ENCODE peak calls at places on chromosomes 16 and 17, in five cellular contexts. Z is body of pancreas; C is Peyer's patch; T is CD8-positive, alpha-beta T cell; Q is transverse colon. B is an unnamed sample.

GRCh38 chr16:661184-661821 is 6.6 kb upstream of the RHOT2 start:
- DNase-seq in Q (no peak), Z (peak; percentile 42), T (no peak), C (no peak), B (no peak)

GRCh38 chr17:57776366-57776765 is 31.3 kb upstream of the CCDC182 start:
- DNase-seq in T (no peak), Z (no peak), Q (no peak), C (no peak), B (no peak)

GRCh38 chr16:81548901-81549546 is 104.4 kb downstream of the CMIP start:
- DNase-seq in Z (peak; percentile 78), C (peak; percentile 81), Q (peak; percentile 55), T (no peak), B (peak; percentile 84)

GRCh38 chr17:80892900-80893603 is 98.6 kb upstream of the CHMP6 start:
- DNase-seq in Z (no peak), C (no peak), T (no peak), Q (no peak), B (no peak)

GRCh38 chr16:15487336-15488284 is 53.2 kb downstream of the BMERB1 start:
- DNase-seq in T (no peak), Z (no peak), Q (no peak), C (no peak), B (no peak)

GRCh38 chr17:28928061-28928460 is 23.3 kb downstream of the PHF12 start:
- DNase-seq in Z (no peak), Q (no peak), T (no peak), C (no peak), B (no peak)

GRCh38 chr17:68792042-68792685 is 163.0 kb downstream of the ABCA8 start:
- DNase-seq in T (no peak), Z (no peak), C (no peak), Q (no peak), B (no peak)

GRCh38 chr16:86029131-86029741 is 130.3 kb downstream of the IRF8 start:
- DNase-seq in Q (peak; percentile 36), C (peak; percentile 66), T (no peak), Z (no peak), B (no peak)

GRCh38 chr16:53153130-53153529 is 98.3 kb downstream of the CHD9 start:
- DNase-seq in T (no peak), Q (no peak), Z (no peak), C (no peak), B (no peak)

GRCh38 chr17:47223460-47223859 is 14.3 kb downstream of the MYL4 start:
- DNase-seq in Z (no peak), T (no peak), C (no peak), Q (no peak), B (no peak)

GRCh38 chr16:13441675-13442074 is 478.3 kb upstream of the ERCC4 start:
- DNase-seq in C (no peak), Z (no peak), T (no peak), Q (no peak), B (no peak)

GRCh38 chr16:56246051-56246817 is 54.9 kb downstream of the GNAO1 start:
- DNase-seq in Q (no peak), C (no peak), T (no peak), Z (no peak), B (peak; percentile 74)

GRCh38 chr17:71203953-71204352 is 916.9 kb upstream of the SOX9 start:
- DNase-seq in T (no peak), Q (no peak), Z (no peak), C (no peak), B (no peak)
- H3K27ac ChIP-seq in T (no peak overlapping the region), Q (no peak overlapping the region), Z (no peak overlapping the region), C (no peak overlapping the region), B (no peak overlapping the region)

DNA sequence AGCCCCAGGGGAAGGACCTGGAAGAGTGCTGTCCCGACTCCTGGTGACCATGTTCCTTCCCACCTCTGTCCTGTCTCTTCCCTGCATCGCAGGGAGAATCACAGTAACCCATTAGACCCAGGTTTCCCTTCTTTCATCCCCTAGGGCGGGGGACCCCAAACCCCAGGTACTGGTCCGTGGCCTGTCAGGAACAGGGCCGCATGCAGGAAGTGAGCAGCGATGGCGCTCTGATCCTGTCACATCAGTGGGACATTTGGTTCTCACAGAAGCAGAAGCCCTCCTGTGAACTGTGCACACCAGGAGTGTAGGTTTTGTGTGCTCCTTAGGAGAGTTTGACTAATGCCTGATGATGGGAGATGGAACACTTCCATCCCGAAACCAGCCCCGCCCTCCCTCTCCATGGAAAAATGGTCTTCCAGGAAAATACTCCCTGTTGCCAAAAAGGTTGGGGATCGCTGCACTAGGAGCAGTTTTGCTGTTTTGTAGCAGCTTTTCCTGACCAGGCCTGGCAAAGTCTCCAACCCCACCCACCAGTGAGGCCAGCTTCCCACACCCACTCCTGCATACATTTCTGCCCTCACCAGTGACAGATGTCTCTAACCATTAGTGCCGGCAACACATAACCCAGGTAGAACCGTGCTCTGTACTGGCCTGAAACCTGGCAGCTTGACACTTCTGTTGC is 10.5 kb downstream of the MNT start:
- DNase-seq in Z (no peak), T (no peak), C (no peak), Q (no peak), B (no peak)
- TF ChIP-seq CTCF in Z (no peak), T (no peak), C (no peak), Q (no peak), B (no peak)

GRCh38 chr17:70136131-70136530 is 33.2 kb upstream of the KCNJ2 start:
- DNase-seq in Q (no peak), Z (no peak), T (no peak), C (no peak), B (no peak)
- H3K27ac ChIP-seq in Q (no peak overlapping the region), Z (peak overlapping the region; percentile 76), T (no peak overlapping the region), C (no peak overlapping the region), B (no peak overlapping the region)

DNA sequence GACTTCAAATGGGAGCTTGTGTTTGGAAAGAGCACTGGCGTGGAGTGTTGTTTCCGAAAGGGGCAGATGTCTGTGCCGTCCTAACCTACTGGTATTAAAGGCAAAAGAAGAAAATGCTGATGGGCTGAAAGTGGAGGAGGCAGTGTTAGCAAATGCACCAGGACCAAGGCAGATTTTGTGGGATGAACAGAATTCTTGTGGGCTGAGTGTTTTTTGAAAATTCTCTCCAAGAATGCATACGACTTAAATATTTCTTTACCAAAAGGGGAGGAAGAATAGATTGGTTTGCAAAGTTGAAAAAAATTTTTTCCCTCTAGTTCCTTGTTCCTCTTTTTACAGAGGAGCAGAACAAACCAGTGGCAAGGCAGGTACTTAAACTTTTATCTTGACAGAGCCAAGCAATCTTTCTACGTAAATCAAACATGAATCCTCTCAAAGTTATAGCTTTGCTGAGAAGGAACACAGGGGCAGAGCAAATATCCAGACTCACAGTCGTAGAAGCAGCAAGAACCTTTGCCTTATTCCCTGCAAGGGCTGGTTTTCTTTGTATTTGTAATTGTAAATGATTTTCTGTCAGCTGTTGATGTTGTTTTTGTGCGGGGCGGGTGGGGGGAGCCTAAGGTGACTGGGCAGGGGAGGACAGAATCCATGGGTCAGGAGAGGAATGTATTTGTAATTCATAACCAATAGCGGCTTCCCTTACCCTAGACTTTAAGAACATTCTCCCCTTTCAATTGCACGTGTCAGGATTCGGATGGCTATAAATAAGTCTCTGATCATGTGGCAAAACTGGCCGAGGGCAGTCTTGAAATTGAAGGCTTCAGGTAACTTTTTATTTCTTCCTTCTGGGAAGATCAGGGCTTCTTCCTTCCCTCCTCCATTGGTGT is 16.6 kb downstream of the MARCHF10 start:
- DNase-seq in Z (no peak), Q (no peak), T (no peak), C (no peak), B (no peak)
- TF ChIP-seq CTCF in Z (no peak), Q (no peak), T (no peak), C (no peak), B (no peak)

GRCh38 chr17:82930924-82931695 is 91.3 kb upstream of the ZNF750 start:
- DNase-seq in Q (peak; percentile 4), T (no peak), Z (no peak), C (peak; percentile 42), B (peak; percentile 44)
- H3K27ac ChIP-seq in Q (no peak overlapping the region), T (no peak overlapping the region), Z (no peak overlapping the region), C (no peak overlapping the region), B (no peak overlapping the region)

GRCh38 chr16:79076039-79076767 is 524.3 kb downstream of the MAF start:
- DNase-seq in Q (no peak), Z (no peak), C (no peak), T (no peak), B (no peak)

GRCh38 chr16:79082955-79083354 is 517.6 kb downstream of the MAF start:
- DNase-seq in T (no peak), Z (no peak), Q (no peak), C (no peak), B (no peak)

GRCh38 chr16:79077391-79077790 is 523.1 kb downstream of the MAF start:
- DNase-seq in Q (no peak), C (no peak), T (no peak), Z (no peak), B (no peak)

GRCh38 chr16:79081292-79082066 is 519.1 kb downstream of the MAF start:
- DNase-seq in Z (no peak), C (no peak), Q (no peak), T (no peak), B (no peak)

DNA sequence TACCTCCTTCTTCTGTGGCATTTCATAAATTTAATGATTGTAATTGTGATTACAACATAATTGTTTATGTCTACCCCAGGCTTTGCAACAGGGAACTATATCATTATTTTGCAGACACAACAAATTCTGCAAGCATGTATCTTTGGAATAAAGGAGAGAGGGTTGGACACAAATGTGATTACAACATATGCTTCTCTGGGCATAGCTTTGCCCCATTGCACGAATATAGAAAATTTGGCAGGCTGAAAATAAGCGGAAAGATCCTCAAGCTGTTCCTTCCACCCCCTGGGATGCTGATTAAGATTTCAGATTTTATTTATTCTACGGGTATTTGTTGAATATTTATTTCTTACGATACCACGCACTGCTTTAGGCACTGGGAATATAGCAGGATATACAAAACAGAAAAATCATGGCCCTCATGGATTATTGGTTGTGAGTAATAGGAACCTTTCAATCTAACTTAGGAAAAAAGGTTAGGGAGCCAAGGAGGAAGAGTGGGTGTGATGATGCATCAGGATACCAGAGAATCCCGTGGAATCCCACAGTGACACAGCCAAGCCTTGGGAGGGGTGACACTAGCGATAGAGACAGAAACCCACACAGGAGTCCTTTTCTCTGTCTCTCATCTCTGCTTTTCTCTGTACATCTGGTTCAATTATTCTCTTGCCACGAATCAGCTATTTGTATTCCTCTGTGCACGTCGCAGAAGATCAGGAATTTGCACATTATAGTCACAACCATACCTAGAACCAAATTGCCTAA is 520.7 kb downstream of the MAF start:
- DNase-seq in Z (no peak), C (no peak), T (no peak), Q (no peak), B (no peak)
- TF ChIP-seq CTCF in Z (no peak), C (no peak), T (no peak), Q (no peak), B (no peak)

B was measured in right lobe of liver.